ENCODE peak calls at places on chromosomes 11 and 22, in ten cellular contexts. One of them, this sample, is unnamed.

GRCh38 chr11:65547446-65548125 is 10.6 kb downstream of the LTBP3 start:
- DNase-seq in IMR-90: no peak
- DNase-seq in nephron progenitor cell: no peak
- DNase-seq in osteocyte: no peak
- DNase-seq in Calu3: no peak
- DNase-seq in neural crest cell: no peak
- DNase-seq in SK-N-SH: no peak
- DNase-seq in cardiac fibroblast: no peak
- DNase-seq in PC-3: no peak
- DNase-seq in RWPE1: no peak
- DNase-seq in this sample: no peak

GRCh38 chr11:68441466-68442230 is 18.9 kb upstream of the PPP6R3 start:
- DNase-seq in IMR-90: peak; percentile 45
- DNase-seq in Calu3: no peak
- DNase-seq in PC-3: no peak
- DNase-seq in nephron progenitor cell: no peak
- DNase-seq in RWPE1: no peak
- DNase-seq in osteocyte: no peak
- DNase-seq in cardiac fibroblast: peak; percentile 28
- DNase-seq in neural crest cell: no peak
- DNase-seq in SK-N-SH: peak; percentile 87
- DNase-seq in this sample: no peak

GRCh38 chr11:34343153-34343552 is 14.7 kb downstream of the ABTB2 start:
- DNase-seq in nephron progenitor cell: no peak
- DNase-seq in RWPE1: peak; percentile 63
- DNase-seq in osteocyte: no peak
- DNase-seq in PC-3: peak; percentile 89
- DNase-seq in SK-N-SH: no peak
- DNase-seq in Calu3: peak; percentile 50
- DNase-seq in neural crest cell: no peak
- DNase-seq in cardiac fibroblast: peak; percentile 86
- DNase-seq in IMR-90: peak; percentile 81
- DNase-seq in this sample: no peak

GRCh38 chr11:94758671-94759070 is 9.5 kb upstream of the AMOTL1 start:
- DNase-seq in nephron progenitor cell: no peak
- DNase-seq in IMR-90: no peak
- DNase-seq in cardiac fibroblast: no peak
- DNase-seq in SK-N-SH: no peak
- DNase-seq in neural crest cell: no peak
- DNase-seq in osteocyte: no peak
- DNase-seq in PC-3: no peak
- DNase-seq in RWPE1: no peak
- DNase-seq in Calu3: no peak
- DNase-seq in this sample: no peak

GRCh38 chr11:128450882-128451647 is 136.3 kb downstream of the ETS1 start:
- DNase-seq in cardiac fibroblast: no peak
- DNase-seq in IMR-90: no peak
- DNase-seq in neural crest cell: no peak
- DNase-seq in PC-3: no peak
- DNase-seq in SK-N-SH: no peak
- DNase-seq in Calu3: no peak
- DNase-seq in osteocyte: no peak
- DNase-seq in RWPE1: no peak
- DNase-seq in nephron progenitor cell: no peak
- DNase-seq in this sample: no peak

GRCh38 chr11:35420371-35420770 is 1.0 kb upstream of the SLC1A2 start:
- DNase-seq in osteocyte: no peak
- DNase-seq in neural crest cell: no peak
- DNase-seq in Calu3: no peak
- DNase-seq in SK-N-SH: peak; percentile 19
- DNase-seq in RWPE1: no peak
- DNase-seq in PC-3: no peak
- DNase-seq in nephron progenitor cell: peak; percentile 9
- DNase-seq in cardiac fibroblast: no peak
- DNase-seq in IMR-90: no peak
- DNase-seq in this sample: no peak

GRCh38 chr11:82733444-82734119 is at the start of gene FAM181B:
- DNase-seq in nephron progenitor cell: peak; percentile 88
- DNase-seq in osteocyte: peak; percentile 86
- DNase-seq in cardiac fibroblast: peak; percentile 14
- DNase-seq in IMR-90: no peak
- DNase-seq in RWPE1: peak; percentile 24
- DNase-seq in SK-N-SH: peak; percentile 89
- DNase-seq in PC-3: no peak
- DNase-seq in Calu3: peak; percentile 33
- DNase-seq in neural crest cell: peak; percentile 70
- DNase-seq in this sample: peak; percentile 23

GRCh38 chr22:17749605-17750395 is 24.5 kb downstream of the BID start:
- DNase-seq in IMR-90: no peak
- DNase-seq in neural crest cell: no peak
- DNase-seq in SK-N-SH: no peak
- DNase-seq in nephron progenitor cell: no peak
- DNase-seq in osteocyte: no peak
- DNase-seq in RWPE1: no peak
- DNase-seq in PC-3: no peak
- DNase-seq in cardiac fibroblast: no peak
- DNase-seq in Calu3: no peak
- DNase-seq in this sample: no peak

DNA sequence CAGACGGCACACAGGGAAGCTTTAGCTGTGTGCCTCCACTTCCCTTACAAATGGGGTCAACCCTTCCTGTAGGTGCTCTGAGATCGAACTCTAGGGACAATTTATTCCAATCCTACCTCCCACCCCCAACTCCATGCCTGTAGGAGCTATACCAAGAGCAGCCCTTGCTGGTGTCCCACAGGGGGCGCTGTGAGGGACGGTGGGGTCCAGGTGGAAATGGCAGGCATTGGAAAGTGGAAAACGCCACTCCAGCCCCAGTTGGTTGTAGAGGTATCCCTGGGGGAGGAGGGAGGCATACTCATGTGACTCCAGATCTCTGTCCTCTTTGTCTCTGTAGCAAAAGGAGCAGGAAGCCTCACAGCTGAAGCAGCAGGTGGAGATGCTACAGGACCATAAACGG is 161.3 kb downstream of the MYO18B start:
- DNase-seq in neural crest cell: peak; percentile 15
- DNase-seq in osteocyte: peak; percentile 80
- DNase-seq in SK-N-SH: peak; percentile 24
- DNase-seq in Calu3: peak; percentile 11
- DNase-seq in RWPE1: no peak
- DNase-seq in nephron progenitor cell: peak; percentile 45
- DNase-seq in cardiac fibroblast: no peak
- DNase-seq in IMR-90: no peak
- DNase-seq in PC-3: no peak
- DNase-seq in this sample: no peak
- TF ChIP-seq CTCF in neural crest cell: peak; percentile 46
- TF ChIP-seq CTCF in osteocyte: no peak
- TF ChIP-seq CTCF in SK-N-SH: peak; percentile 18
- TF ChIP-seq CTCF in Calu3: peak; percentile 35
- TF ChIP-seq CTCF in RWPE1: no peak
- TF ChIP-seq CTCF in nephron progenitor cell: peak; percentile 35
- TF ChIP-seq CTCF in cardiac fibroblast: no peak
- TF ChIP-seq CTCF in IMR-90: no peak
- TF ChIP-seq CTCF in PC-3: no peak
- TF ChIP-seq CTCF in this sample: peak; percentile 1

GRCh38 chr11:111297696-111298095 is 650 bp upstream of the POU2AF3 start:
- DNase-seq in neural crest cell: no peak
- DNase-seq in PC-3: no peak
- DNase-seq in Calu3: no peak
- DNase-seq in nephron progenitor cell: no peak
- DNase-seq in RWPE1: no peak
- DNase-seq in IMR-90: no peak
- DNase-seq in SK-N-SH: no peak
- DNase-seq in osteocyte: no peak
- DNase-seq in cardiac fibroblast: no peak
- DNase-seq in this sample: no peak

GRCh38 chr11:111300569-111300968 is 2.2 kb downstream of the POU2AF3 start:
- DNase-seq in neural crest cell: no peak
- DNase-seq in SK-N-SH: no peak
- DNase-seq in osteocyte: no peak
- DNase-seq in PC-3: no peak
- DNase-seq in RWPE1: no peak
- DNase-seq in cardiac fibroblast: no peak
- DNase-seq in nephron progenitor cell: no peak
- DNase-seq in Calu3: no peak
- DNase-seq in IMR-90: no peak
- DNase-seq in this sample: no peak

GRCh38 chr11:111301004-111301839 is 2.9 kb downstream of the POU2AF3 start:
- DNase-seq in Calu3: no peak
- DNase-seq in IMR-90: no peak
- DNase-seq in nephron progenitor cell: no peak
- DNase-seq in neural crest cell: no peak
- DNase-seq in RWPE1: no peak
- DNase-seq in SK-N-SH: no peak
- DNase-seq in osteocyte: no peak
- DNase-seq in cardiac fibroblast: no peak
- DNase-seq in PC-3: no peak
- DNase-seq in this sample: no peak

GRCh38 chr11:111298466-111299110 is at the start of gene POU2AF3:
- DNase-seq in SK-N-SH: no peak
- DNase-seq in PC-3: no peak
- DNase-seq in nephron progenitor cell: no peak
- DNase-seq in osteocyte: no peak
- DNase-seq in RWPE1: no peak
- DNase-seq in Calu3: no peak
- DNase-seq in IMR-90: no peak
- DNase-seq in cardiac fibroblast: no peak
- DNase-seq in neural crest cell: no peak
- DNase-seq in this sample: peak; percentile 34

GRCh38 chr11:111299111-111300026 is 1.0 kb downstream of the POU2AF3 start:
- DNase-seq in osteocyte: no peak
- DNase-seq in PC-3: peak; percentile 43
- DNase-seq in cardiac fibroblast: peak; percentile 25
- DNase-seq in IMR-90: peak; percentile 23
- DNase-seq in nephron progenitor cell: peak; percentile 78
- DNase-seq in SK-N-SH: peak; percentile 92
- DNase-seq in RWPE1: peak; percentile 33
- DNase-seq in Calu3: peak; percentile 76
- DNase-seq in neural crest cell: peak; percentile 71
- DNase-seq in this sample: peak; percentile 63
- TF ChIP-seq CTCF in osteocyte: peak; percentile 64
- TF ChIP-seq CTCF in PC-3: peak; percentile 57
- TF ChIP-seq CTCF in cardiac fibroblast: peak; percentile 52
- TF ChIP-seq CTCF in IMR-90: peak; percentile 50
- TF ChIP-seq CTCF in nephron progenitor cell: peak; percentile 59
- TF ChIP-seq CTCF in SK-N-SH: peak; percentile 60
- TF ChIP-seq CTCF in RWPE1: peak; percentile 52
- TF ChIP-seq CTCF in Calu3: peak; percentile 54
- TF ChIP-seq CTCF in neural crest cell: peak; percentile 62
- TF ChIP-seq CTCF in this sample: peak; percentile 54

DNA sequence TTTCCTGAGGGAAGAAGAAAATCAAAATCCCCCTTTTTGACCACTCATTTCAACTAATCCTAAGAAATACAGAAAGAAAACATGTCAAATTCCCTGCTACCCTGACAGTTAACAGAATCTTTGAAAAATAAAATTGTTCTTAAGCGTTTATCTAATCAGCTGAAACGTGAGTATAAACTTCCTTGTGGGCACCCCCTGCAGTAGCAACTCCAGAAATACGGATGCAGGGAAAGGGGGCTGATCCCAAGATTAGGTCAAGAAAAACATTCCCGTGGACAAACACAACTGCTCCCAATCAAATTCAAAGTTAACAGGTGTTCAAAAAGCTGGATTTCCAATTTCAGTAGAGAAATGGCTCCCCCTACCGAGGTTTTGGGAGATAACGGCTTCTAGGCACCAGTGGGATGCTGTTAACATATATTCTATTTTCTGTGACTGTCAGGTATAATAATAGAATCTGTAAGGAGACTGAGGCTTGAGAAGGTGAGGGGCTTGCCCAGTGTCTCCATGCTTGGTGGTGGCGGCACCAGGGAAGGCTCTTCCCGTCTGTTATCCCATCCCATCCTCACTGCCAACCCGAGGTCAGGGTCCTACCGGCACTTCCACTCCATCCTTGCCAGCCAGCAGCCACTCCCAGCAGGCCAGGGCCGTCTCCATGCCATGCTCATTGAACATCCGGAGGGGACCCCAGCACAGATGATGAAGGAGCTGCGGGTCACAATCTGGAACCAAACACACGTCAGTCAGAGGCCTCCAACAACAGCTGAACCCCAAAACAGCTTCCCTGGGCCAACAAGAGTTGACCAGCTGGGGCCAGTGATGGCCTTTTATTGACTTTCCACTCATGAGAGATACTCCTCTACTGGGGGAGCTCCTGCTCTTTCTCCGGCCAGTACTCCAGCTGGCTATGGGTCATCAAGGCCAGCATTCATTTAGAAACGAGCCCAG is 32.0 kb upstream of the SERPIND1 start:
- DNase-seq in IMR-90: peak; percentile 13
- DNase-seq in nephron progenitor cell: peak; percentile 42
- DNase-seq in neural crest cell: no peak
- DNase-seq in cardiac fibroblast: peak; percentile 40
- DNase-seq in PC-3: peak; percentile 65
- DNase-seq in Calu3: peak; percentile 59
- DNase-seq in RWPE1: peak; percentile 38
- DNase-seq in SK-N-SH: peak; percentile 66
- DNase-seq in osteocyte: no peak
- DNase-seq in this sample: peak; percentile 62
- TF ChIP-seq CTCF in IMR-90: peak; percentile 58
- TF ChIP-seq CTCF in nephron progenitor cell: peak; percentile 54
- TF ChIP-seq CTCF in neural crest cell: peak; percentile 72
- TF ChIP-seq CTCF in cardiac fibroblast: peak; percentile 57
- TF ChIP-seq CTCF in PC-3: peak; percentile 73
- TF ChIP-seq CTCF in Calu3: peak; percentile 72
- TF ChIP-seq CTCF in RWPE1: peak; percentile 74
- TF ChIP-seq CTCF in SK-N-SH: peak; percentile 56
- TF ChIP-seq CTCF in osteocyte: peak; percentile 50
- TF ChIP-seq CTCF in this sample: peak; percentile 31

GRCh38 chr11:134389464-134390180 is 22.4 kb downstream of the B3GAT1 start:
- DNase-seq in osteocyte: no peak
- DNase-seq in cardiac fibroblast: no peak
- DNase-seq in PC-3: no peak
- DNase-seq in IMR-90: no peak
- DNase-seq in nephron progenitor cell: no peak
- DNase-seq in Calu3: no peak
- DNase-seq in RWPE1: no peak
- DNase-seq in neural crest cell: no peak
- DNase-seq in SK-N-SH: no peak
- DNase-seq in this sample: no peak

GRCh38 chr11:134392953-134393615 is 19.0 kb downstream of the B3GAT1 start:
- DNase-seq in nephron progenitor cell: no peak
- DNase-seq in RWPE1: no peak
- DNase-seq in PC-3: no peak
- DNase-seq in Calu3: no peak
- DNase-seq in neural crest cell: no peak
- DNase-seq in cardiac fibroblast: no peak
- DNase-seq in SK-N-SH: no peak
- DNase-seq in IMR-90: no peak
- DNase-seq in osteocyte: no peak
- DNase-seq in this sample: no peak

GRCh38 chr11:134390706-134391105 is 21.3 kb downstream of the B3GAT1 start:
- DNase-seq in neural crest cell: no peak
- DNase-seq in cardiac fibroblast: no peak
- DNase-seq in PC-3: no peak
- DNase-seq in RWPE1: no peak
- DNase-seq in SK-N-SH: no peak
- DNase-seq in nephron progenitor cell: no peak
- DNase-seq in Calu3: no peak
- DNase-seq in IMR-90: no peak
- DNase-seq in osteocyte: no peak
- DNase-seq in this sample: no peak

GRCh38 chr11:134391656-134392055 is 20.4 kb downstream of the B3GAT1 start:
- DNase-seq in SK-N-SH: no peak
- DNase-seq in RWPE1: no peak
- DNase-seq in nephron progenitor cell: no peak
- DNase-seq in neural crest cell: no peak
- DNase-seq in Calu3: no peak
- DNase-seq in cardiac fibroblast: no peak
- DNase-seq in IMR-90: no peak
- DNase-seq in PC-3: no peak
- DNase-seq in osteocyte: no peak
- DNase-seq in this sample: no peak

DNA sequence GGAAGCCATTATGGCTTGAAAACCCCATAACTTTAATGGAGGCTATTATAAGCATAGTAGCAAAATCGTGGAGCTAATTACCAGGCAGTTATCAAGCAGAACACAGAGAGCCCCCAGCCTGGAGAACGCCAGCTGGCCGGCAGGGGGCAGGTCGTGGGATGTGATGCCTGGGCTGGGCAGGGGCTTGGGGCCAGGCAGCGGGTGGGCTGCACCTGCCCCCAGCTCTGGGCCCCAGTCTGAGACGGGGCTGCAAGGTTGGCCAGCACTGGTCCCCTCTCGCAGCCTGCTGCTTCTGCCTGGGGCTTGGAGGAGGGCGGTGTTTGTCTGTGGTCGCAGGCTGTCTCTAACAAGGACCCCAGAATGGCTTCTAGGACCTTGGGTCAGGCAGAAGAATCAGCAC is 20.9 kb downstream of the B3GAT1 start:
- DNase-seq in nephron progenitor cell: no peak
- DNase-seq in PC-3: no peak
- DNase-seq in RWPE1: no peak
- DNase-seq in osteocyte: no peak
- DNase-seq in Calu3: no peak
- DNase-seq in SK-N-SH: no peak
- DNase-seq in IMR-90: no peak
- DNase-seq in cardiac fibroblast: no peak
- DNase-seq in neural crest cell: no peak
- DNase-seq in this sample: no peak
- TF ChIP-seq CTCF in nephron progenitor cell: no peak
- TF ChIP-seq CTCF in PC-3: peak; percentile 16
- TF ChIP-seq CTCF in RWPE1: no peak
- TF ChIP-seq CTCF in osteocyte: no peak
- TF ChIP-seq CTCF in Calu3: no peak
- TF ChIP-seq CTCF in SK-N-SH: no peak
- TF ChIP-seq CTCF in IMR-90: no peak
- TF ChIP-seq CTCF in cardiac fibroblast: no peak
- TF ChIP-seq CTCF in neural crest cell: no peak
- TF ChIP-seq CTCF in this sample: no peak